ENCODE peak calls at places on chromosomes 3 and 15, in seven cellular contexts. O, D, H, U, T, R and V are unnamed samples.

GRCh38 chr15:77456746-77457618 is 36.3 kb downstream of the HMG20A start:
- DNase-seq in O (no peak), D (no peak), H (no peak), U (no peak), T (no peak), R (no peak), V (no peak)

GRCh38 chr3:133834621-133835417 is 29.2 kb downstream of the SRPRB start:
- DNase-seq in O (no peak), D (no peak), H (no peak), U (no peak), T (no peak), R (peak; percentile 31), V (no peak)

GRCh38 chr3:51708216-51708845 is 1.5 kb downstream of the GRM2 start:
- DNase-seq in O (no peak), D (no peak), H (no peak), U (no peak), T (no peak), R (peak; percentile 40), V (no peak)

GRCh38 chr15:62135532-62136134 is 29.5 kb downstream of the C2CD4B start:
- DNase-seq in O (no peak), D (no peak), H (no peak), U (peak; percentile 52), T (no peak), R (no peak), V (no peak)

GRCh38 chr15:74613953-74614743 is 1.5 kb upstream of the CLK3 start:
- DNase-seq in O (no peak), D (peak; percentile 30), H (no peak), U (no peak), T (no peak), R (peak; percentile 89), V (no peak)

GRCh38 chr15:85504739-85505676 is 124.6 kb downstream of the AKAP13 start:
- DNase-seq in O (no peak), D (no peak), H (peak; percentile 73), U (peak; percentile 52), T (peak; percentile 74), R (peak; percentile 58), V (peak; percentile 73)

GRCh38 chr15:100461049-100461448 is 67.7 kb downstream of the CERS3 start:
- DNase-seq in O (no peak), D (no peak), H (no peak), U (no peak), T (no peak), R (no peak), V (peak; percentile 70)

GRCh38 chr3:122786067-122786466 is 7.6 kb downstream of the HSPBAP1 start:
- DNase-seq in O (no peak), D (no peak), H (no peak), U (peak; percentile 66), T (no peak), R (no peak), V (no peak)

GRCh38 chr3:192715126-192715525 is 12.2 kb downstream of the FGF12 start:
- DNase-seq in O (no peak), D (no peak), H (no peak), U (no peak), T (no peak), R (no peak), V (no peak)

GRCh38 chr3:54882114-54882833 is 45.6 kb downstream of the LRTM1 start:
- DNase-seq in O (no peak), D (no peak), H (no peak), U (peak; percentile 82), T (no peak), R (no peak), V (no peak)

GRCh38 chr3:142904639-142905441 is 16.0 kb upstream of the PCOLCE2 start:
- DNase-seq in O (no peak), D (no peak), H (peak; percentile 72), U (peak; percentile 71), T (peak; percentile 35), R (peak; percentile 68), V (peak; percentile 62)

DNA sequence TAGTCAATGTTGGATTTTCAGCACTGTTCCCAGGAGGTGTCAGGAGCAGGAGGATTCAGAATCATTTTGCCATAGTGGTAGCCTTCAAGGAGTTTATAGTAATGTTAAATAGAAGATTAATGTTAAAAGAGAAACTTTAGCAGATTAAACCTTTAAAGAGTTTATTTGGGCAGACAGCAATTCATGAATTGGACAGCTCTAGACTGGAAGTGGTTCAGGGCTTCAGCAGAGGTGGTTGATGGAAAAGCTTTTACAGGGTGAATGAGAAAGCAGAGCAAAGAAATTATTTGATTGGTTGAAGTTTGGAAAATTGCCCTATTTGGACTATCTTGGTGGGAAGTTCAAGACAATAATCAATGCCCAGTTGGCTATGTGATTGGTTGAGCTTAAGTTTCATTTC is 416.6 kb upstream of the TBL1XR1 start:
- DNase-seq in O (no peak), D (no peak), H (no peak), U (no peak), T (no peak), R (no peak), V (no peak)
- H3K4me3 ChIP-seq in O (no peak overlapping the region), D (no peak overlapping the region), H (no peak overlapping the region), U (no peak overlapping the region), T (no peak overlapping the region), R (no peak overlapping the region), V (no peak overlapping the region)

GRCh38 chr15:89972085-89972484 is 29.0 kb upstream of the ZNF710 start:
- DNase-seq in O (no peak), D (no peak), H (peak; percentile 65), U (no peak), T (no peak), R (no peak), V (no peak)

GRCh38 chr15:89975482-89976291 is 25.4 kb upstream of the ZNF710 start:
- DNase-seq in O (no peak), D (no peak), H (peak; percentile 44), U (no peak), T (no peak), R (no peak), V (no peak)

GRCh38 chr15:89967892-89968291 is 33.2 kb upstream of the ZNF710 start:
- DNase-seq in O (no peak), D (no peak), H (no peak), U (no peak), T (no peak), R (no peak), V (no peak)

GRCh38 chr15:89971592-89971997 is 29.5 kb upstream of the ZNF710 start:
- DNase-seq in O (peak; percentile 30), D (no peak), H (peak; percentile 71), U (peak; percentile 39), T (peak; percentile 79), R (peak; percentile 95), V (peak; percentile 78)
- TF ChIP-seq CTCF in O (peak; percentile 77), D (peak; percentile 50), H (peak; percentile 77), U (peak; percentile 60), T (peak; percentile 88), R (peak; percentile 95), V (peak; percentile 85)

DNA sequence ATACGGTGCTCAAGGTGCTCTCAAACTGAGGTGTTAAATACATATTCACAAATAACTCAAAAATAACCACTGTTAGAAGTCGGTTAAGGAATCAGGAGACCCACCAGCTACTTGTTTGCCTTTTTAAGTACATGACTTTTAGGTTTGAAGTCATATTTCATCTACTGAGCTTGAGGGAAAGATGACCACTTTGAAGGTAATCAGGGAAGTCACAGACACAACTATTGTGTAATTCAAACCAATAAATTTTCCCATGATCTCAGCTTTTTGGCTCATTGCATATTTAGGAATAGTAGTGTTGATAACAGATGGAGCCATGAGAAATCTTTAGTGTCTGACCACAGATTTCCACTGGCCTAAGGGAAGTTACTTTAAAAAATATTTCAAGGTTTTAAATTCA is 1.3 kb upstream of the RSRC1 start:
- DNase-seq in O (no peak), D (no peak), H (no peak), U (no peak), T (no peak), R (no peak), V (no peak)
- H3K4me3 ChIP-seq in O (no peak overlapping the region), D (no peak overlapping the region), H (no peak overlapping the region), U (no peak overlapping the region), T (no peak overlapping the region), R (no peak overlapping the region), V (no peak overlapping the region)

GRCh38 chr3:138774529-138775253 is 60.0 kb downstream of the PIK3CB start:
- DNase-seq in O (peak; percentile 90), D (no peak), H (peak; percentile 73), U (peak; percentile 98), T (peak; percentile 1), R (no peak), V (peak; percentile 53)
- TF ChIP-seq CTCF in O (no peak), D (no peak), H (no peak), U (no peak), T (no peak), R (no peak), V (no peak)